ENCODE peak calls at places on chromosomes 16 and 17, in six cellular contexts. P is fibroblast of the aortic adventitia, Y is HTR-8/SVneo, E is heart right ventricle, N is psoas muscle, H is RCC 7860. I is an unnamed sample.

GRCh38 chr16:53945996-53946395 is 242.0 kb downstream of the FTO start:
- DNase-seq in P (peak; percentile 77), Y (no peak), E (no peak), N (no peak), H (no peak), I (no peak)

GRCh38 chr16:87123356-87124001 is 193.7 kb downstream of the C16orf95 start:
- DNase-seq in P (no peak), Y (peak; percentile 38), E (no peak), N (no peak), H (peak; percentile 63), I (no peak)

GRCh38 chr17:14688134-14688533 is 387.3 kb downstream of the HS3ST3B1 start:
- DNase-seq in P (no peak), Y (no peak), E (no peak), N (no peak), H (no peak), I (no peak)

GRCh38 chr16:69482410-69482951 is 58.1 kb downstream of the CYB5B start:
- DNase-seq in P (peak; percentile 97), Y (no peak), E (peak; percentile 66), N (peak; percentile 61), H (no peak), I (peak; percentile 69)

GRCh38 chr17:8362651-8363332 is 13.7 kb downstream of the KRABD2 start:
- DNase-seq in P (peak; percentile 50), Y (no peak), E (no peak), N (no peak), H (no peak), I (no peak)

GRCh38 chr16:2985893-2986355 is 5.7 kb upstream of the PKMYT1 start:
- DNase-seq in P (no peak), Y (no peak), E (peak; percentile 64), N (no peak), H (no peak), I (no peak)

GRCh38 chr17:2571523-2572303 is 21.7 kb upstream of the PAFAH1B1 start:
- DNase-seq in P (no peak), Y (no peak), E (no peak), N (no peak), H (no peak), I (no peak)

GRCh38 chr17:50662632-50663225 is 28.0 kb downstream of the ABCC3 start:
- DNase-seq in P (no peak), Y (no peak), E (no peak), N (no peak), H (no peak), I (no peak)

GRCh38 chr17:27550974-27551505 is 79.9 kb upstream of the LGALS9 start:
- DNase-seq in P (no peak), Y (no peak), E (no peak), N (no peak), H (no peak), I (no peak)